ENCODE peak calls at places on chromosome 1, in four cellular contexts. H is NCI-H1417; F is stimulated activated CD8-positive, alpha-beta memory T cell treated with anti-CD3 and anti-CD28 coated beads, Interleukin-7, amount 100 ng/mL, for 48 hours; M is activated CD8-positive, alpha-beta memory T cell treated with anti-CD3 and anti-CD28 coated beads, Interleukin-2, amount 50 U/mL, for 4 hours. T is an unnamed sample.

GRCh38 chr1:117237701-117238413 is 27.1 kb upstream of the VTCN1 start:
- DNase-seq in M (no peak), H (peak), F (no peak), T (no peak)

GRCh38 chr1:243312962-243313634 is 57.3 kb downstream of the SDCCAG8 start:
- DNase-seq in M (no peak), H (no peak), F (no peak), T (no peak)

GRCh38 chr1:10824821-10825540 is 28.5 kb upstream of the CASZ1 start:
- DNase-seq in H (no peak), M (no peak), F (no peak), T (no peak)

GRCh38 chr1:97252076-97252475 is 530.5 kb downstream of the PTBP2 start:
- DNase-seq in H (no peak), F (no peak), M (no peak), T (no peak)

GRCh38 chr1:31626451-31627202 is 9.1 kb downstream of the HCRTR1 start:
- DNase-seq in H (no peak), M (no peak), F (no peak), T (no peak)

GRCh38 chr1:41483960-41484844 is at the start of gene EDN2:
- DNase-seq in H (peak), M (no peak), F (no peak), T (no peak)

GRCh38 chr1:77948841-77949424 is 29.9 kb downstream of the FUBP1 start:
- DNase-seq in H (peak), M (no peak), F (no peak), T (no peak)

GRCh38 chr1:149942207-149942606 is 5.5 kb upstream of the MTMR11 start:
- DNase-seq in M (no peak), H (peak), F (no peak), T (no peak)

GRCh38 chr1:84253891-84254290 is 47.6 kb upstream of the SAMD13 start:
- DNase-seq in M (no peak), H (peak), F (no peak), T (no peak)

GRCh38 chr1:118158918-118159317 is 26.1 kb downstream of the SPAG17 start:
- DNase-seq in F (no peak), H (no peak), M (no peak), T (no peak)